ENCODE peak calls at places on chromosomes 4 and X, in nine cellular contexts. C, G, P, X, H, I, Z, O and V are unnamed samples.

GRCh38 chrX:17553451-17553850 is 178.5 kb downstream of the NHS start:
- DNase-seq in H (no peak), Z (no peak), P (no peak), I (no peak), O (peak; percentile 69), G (peak; percentile 83), X (peak; percentile 85), C (no peak), V (no peak)

GRCh38 chr4:4384837-4385236 is 2.1 kb upstream of the NSG1 start:
- DNase-seq in Z (peak; percentile 22), H (peak; percentile 86), I (no peak), P (no peak), G (peak; percentile 79), O (peak; percentile 43), X (no peak), C (no peak), V (no peak)

GRCh38 chr4:102713096-102713495 is 47.7 kb downstream of the MANBA start:
- DNase-seq in C (no peak), O (peak; percentile 19), H (no peak), Z (no peak), X (no peak), G (peak; percentile 51), I (no peak), P (no peak), V (no peak)

GRCh38 chrX:20829665-20830481 is 544.3 kb upstream of the CNKSR2 start:
- DNase-seq in O (peak; percentile 7), X (no peak), H (no peak), G (peak; percentile 25), P (no peak), C (no peak), Z (no peak), I (no peak), V (no peak)

GRCh38 chrX:152412105-152412504 is 39.0 kb downstream of the GABRA3 start:
- DNase-seq in C (no peak), H (no peak), X (no peak), P (no peak), G (no peak), I (no peak), O (no peak), Z (no peak), V (no peak)

GRCh38 chrX:149312936-149313432 is 192.1 kb downstream of the IDS start:
- DNase-seq in O (peak; percentile 5), H (no peak), X (no peak), I (no peak), C (no peak), P (no peak), Z (no peak), G (peak; percentile 4), V (no peak)

GRCh38 chr4:19927381-19927780 is 324.3 kb upstream of the SLIT2 start:
- DNase-seq in G (peak; percentile 34), P (no peak), H (no peak), X (no peak), I (no peak), O (peak; percentile 13), C (no peak), Z (no peak), V (no peak)

GRCh38 chr4:73892966-73893365 is 23.8 kb downstream of the CXCL1 start:
- DNase-seq in I (no peak), Z (no peak), G (no peak), H (no peak), P (no peak), C (no peak), O (no peak), X (no peak), V (no peak)

GRCh38 chrX:45719751-45720501 is 519.2 kb upstream of the DIPK2B start:
- DNase-seq in Z (no peak), P (no peak), C (no peak), I (no peak), H (no peak), O (no peak), G (no peak), X (no peak), V (no peak)

GRCh38 chr4:184748251-184748652 is 14.4 kb upstream of the CENPU start:
- DNase-seq in C (peak; percentile 71), I (no peak), P (no peak), O (no peak), Z (no peak), G (peak; percentile 93), X (no peak), H (no peak), V (no peak)

GRCh38 chr4:89109841-89110540 is 1.3 kb upstream of the TIGD2 start:
- DNase-seq in O (no peak), C (no peak), X (peak; percentile 13), G (no peak), H (no peak), P (no peak), I (no peak), Z (no peak), V (no peak)

GRCh38 chr4:127905029-127905428 is 24.3 kb downstream of the PLK4 start:
- DNase-seq in C (no peak), X (no peak), H (no peak), O (no peak), G (no peak), P (no peak), Z (no peak), I (no peak), V (no peak)

GRCh38 chr4:67746797-67747495 is 7.2 kb downstream of the GNRHR start:
- DNase-seq in C (no peak), O (peak; percentile 60), H (no peak), P (no peak), G (peak; percentile 44), Z (peak; percentile 37), I (peak; percentile 14), X (peak; percentile 52), V (no peak)

GRCh38 chrX:154059231-154059630 is 38.3 kb downstream of the MECP2 start:
- DNase-seq in I (no peak), H (no peak), Z (no peak), G (no peak), P (no peak), O (no peak), X (no peak), C (no peak), V (no peak)

GRCh38 chr4:138938371-138938699 is 77.2 kb upstream of the NOCT start:
- DNase-seq in G (peak; percentile 65), H (no peak), O (peak; percentile 76), C (no peak), X (peak; percentile 59), P (no peak), I (peak; percentile 12), Z (peak; percentile 27), V (peak; percentile 33)

GRCh38 chr4:173464486-173464885 is 65.5 kb downstream of the HAND2 start:
- DNase-seq in O (no peak), P (no peak), Z (no peak), C (no peak), G (no peak), X (no peak), H (no peak), I (no peak), V (no peak)

GRCh38 chrX:121733514-121733913 is 686.1 kb downstream of the GLUD2 start:
- DNase-seq in G (peak; percentile 2), O (no peak), I (no peak), Z (no peak), H (no peak), X (no peak), P (no peak), C (no peak), V (no peak)

GRCh38 chr4:55549888-55550287 is 3.2 kb upstream of the CLOCK start:
- DNase-seq in I (no peak), P (no peak), G (peak; percentile 92), C (no peak), O (peak; percentile 7), H (no peak), Z (peak; percentile 98), X (no peak), V (peak; percentile 26)

GRCh38 chr4:189126040-189126439 is 814.6 kb upstream of the FRG1 start:
- DNase-seq in O (no peak), H (no peak), P (no peak), I (no peak), X (no peak), Z (no peak), C (no peak), G (no peak), V (no peak)

GRCh38 chr4:149719357-149719756 is 96.3 kb downstream of the IQCM start:
- DNase-seq in I (no peak), G (peak; percentile 15), O (no peak), Z (no peak), C (no peak), P (no peak), X (no peak), H (no peak), V (no peak)

GRCh38 chrX:119759333-119759766 is 962 bp downstream of the SOWAHD start:
- DNase-seq in Z (no peak), P (no peak), O (no peak), H (no peak), X (no peak), C (no peak), G (no peak), I (no peak), V (no peak)
- TF ChIP-seq CTCF in Z (no peak), P (no peak), O (no peak), H (no peak), X (no peak), C (no peak), G (no peak), I (no peak), V (no peak)

GRCh38 chr4:183106839-183107238 is 7.8 kb downstream of the WWC2 start:
- DNase-seq in G (no peak), Z (no peak), I (no peak), P (no peak), C (no peak), X (no peak), H (no peak), O (no peak), V (no peak)
- TF ChIP-seq CTCF in G (no peak), Z (peak; percentile 8), I (no peak), P (peak; percentile 22), C (no peak), X (no peak), H (peak; percentile 21), O (peak; percentile 20), V (no peak)

DNA sequence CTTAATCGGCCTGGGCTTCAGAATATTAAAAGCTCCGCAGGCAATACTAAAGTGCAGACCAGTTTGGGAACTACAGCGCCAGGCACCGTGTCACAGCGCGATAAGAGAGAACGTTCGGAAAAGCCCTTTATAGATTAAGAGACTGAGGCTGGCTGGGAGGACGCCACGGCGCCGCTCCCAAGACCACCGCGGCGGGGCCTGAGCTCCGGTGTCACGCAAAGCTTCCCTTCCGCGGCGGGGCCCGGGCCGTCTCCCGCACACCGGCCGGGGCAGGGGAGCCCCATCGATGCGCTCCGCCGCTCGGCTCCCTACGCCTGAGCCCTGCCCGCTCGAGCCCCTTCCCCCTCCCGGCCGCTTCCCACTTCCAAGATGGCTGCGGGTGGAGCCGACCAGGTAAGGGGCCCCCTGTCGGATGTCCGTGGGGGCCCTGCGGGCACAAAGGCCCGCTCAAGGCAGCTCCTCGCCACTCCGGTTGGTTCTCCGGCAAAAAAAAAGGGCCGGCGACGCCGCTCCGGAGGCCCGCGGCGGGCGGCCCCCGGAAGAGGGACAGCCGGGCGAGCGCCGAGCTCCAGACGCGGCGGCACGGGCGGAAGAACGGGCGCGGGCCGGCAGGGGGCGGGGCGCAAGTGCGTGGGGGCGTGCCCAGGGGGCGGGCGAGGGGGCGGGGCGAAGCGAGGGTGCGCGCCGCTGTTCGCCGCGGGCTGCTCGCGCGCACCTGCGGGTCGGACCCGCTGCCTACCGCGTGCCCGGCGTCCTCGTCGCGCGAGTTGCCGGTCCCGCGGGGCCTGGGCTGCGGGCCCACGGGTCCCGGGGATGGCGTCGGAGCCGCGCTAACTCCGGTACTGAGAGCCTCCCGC is at the start of gene TBC1D14:
- DNase-seq in G (peak; percentile 90), C (peak; percentile 96), P (peak; percentile 95), Z (peak; percentile 68), O (peak; percentile 89), X (peak; percentile 85), I (peak; percentile 99), H (peak; percentile 90), V (no peak)
- TF ChIP-seq CTCF in G (no peak), C (no peak), P (peak; percentile 32), Z (peak; percentile 20), O (no peak), X (no peak), I (peak; percentile 1), H (peak; percentile 11), V (peak; percentile 14)

GRCh38 chr4:38706301-38706700 is 42.3 kb downstream of the KLF3 start:
- DNase-seq in O (no peak), I (no peak), X (no peak), H (no peak), G (no peak), C (no peak), P (no peak), Z (no peak), V (no peak)
- TF ChIP-seq CTCF in O (no peak), I (no peak), X (no peak), H (no peak), G (no peak), C (no peak), P (no peak), Z (no peak), V (no peak)